ENCODE peak calls at places on chromosomes 4 and X, in five cellular contexts. G is T-helper 17 cell; A is psoas muscle; P is stimulated activated CD8-positive, alpha-beta memory T cell treated with anti-CD3 and anti-CD28 coated beads, Interleukin-7, amount 100 ng/mL, for 1 hour; N is H4. J is an unnamed sample.

GRCh38 chr4:3792813-3793212 is 26.6 kb downstream of the ADRA2C start:
- DNase-seq in A (no peak), P (no peak), G (no peak), N (no peak), J (no peak)

GRCh38 chr4:95215991-95216605 is 332.7 kb downstream of the UNC5C start:
- DNase-seq in A (no peak), G (no peak), N (no peak), P (no peak), J (no peak)

GRCh38 chr4:11614426-11614825 is 185.7 kb upstream of the HS3ST1 start:
- DNase-seq in N (peak), A (no peak), P (no peak), G (no peak), J (peak)

GRCh38 chrX:53080628-53081580 is 1.3 kb upstream of the TSPYL2 start:
- DNase-seq in P (no peak), A (no peak), G (no peak), N (no peak), J (no peak)

GRCh38 chr4:7691992-7692391 is 247.7 kb downstream of the AFAP1 start:
- DNase-seq in A (no peak), N (no peak), G (no peak), P (no peak), J (no peak)

GRCh38 chr4:157013656-157014055 is 42.1 kb upstream of the PDGFC start:
- DNase-seq in N (no peak), G (no peak), P (no peak), A (no peak), J (no peak)

GRCh38 chr4:110417151-110417550 is 58.8 kb upstream of the ENPEP start:
- DNase-seq in N (no peak), P (no peak), A (no peak), G (no peak), J (peak)

GRCh38 chrX:11908371-11908770 is 150.3 kb downstream of the MSL3 start:
- DNase-seq in G (no peak), N (no peak), A (no peak), P (no peak), J (no peak)